ENCODE peak calls at places on chromosomes 12 and 14, in four cellular contexts. One of them, this sample, is unnamed.

GRCh38 chr14:104977008-104977680 is 1.0 kb downstream of the AHNAK2 start:
- DNase-seq in K562: no peak
- DNase-seq in GM12878: no peak
- DNase-seq in GM12891: no peak
- DNase-seq in this sample: no peak

GRCh38 chr12:117408161-117408791 is 46.9 kb upstream of the NOS1 start:
- DNase-seq in K562: no peak
- DNase-seq in GM12891: no peak
- DNase-seq in GM12878: no peak
- DNase-seq in this sample: no peak

GRCh38 chr12:104957388-104958008 is 592 bp downstream of the SLC41A2 start:
- DNase-seq in GM12891: peak; percentile 13
- DNase-seq in GM12878: no peak
- DNase-seq in K562: no peak
- DNase-seq in this sample: no peak

GRCh38 chr14:36662543-36663403 is 1.1 kb downstream of the PAX9 start:
- DNase-seq in GM12878: no peak
- DNase-seq in GM12891: no peak
- DNase-seq in K562: peak; percentile 14
- DNase-seq in this sample: no peak

GRCh38 chr14:24274101-24274543 is 2.7 kb upstream of the RABGGTA start:
- DNase-seq in GM12891: peak; percentile 55
- DNase-seq in GM12878: peak; percentile 93
- DNase-seq in K562: no peak
- DNase-seq in this sample: peak; percentile 68

GRCh38 chr12:41706376-41706775 is 438.3 kb downstream of the GXYLT1 start:
- DNase-seq in GM12891: no peak
- DNase-seq in K562: no peak
- DNase-seq in GM12878: no peak
- DNase-seq in this sample: no peak

GRCh38 chr12:15599266-15600037 is 189.7 kb downstream of the EPS8 start:
- DNase-seq in GM12891: no peak
- DNase-seq in GM12878: no peak
- DNase-seq in K562: no peak
- DNase-seq in this sample: no peak

GRCh38 chr12:25130741-25131188 is 64.2 kb downstream of the DNAI7 start:
- DNase-seq in GM12878: no peak
- DNase-seq in K562: peak; percentile 26
- DNase-seq in GM12891: no peak
- DNase-seq in this sample: no peak

GRCh38 chr12:9999016-9999415 is at the start of gene CLEC1B:
- DNase-seq in K562: no peak
- DNase-seq in GM12878: no peak
- DNase-seq in GM12891: no peak
- DNase-seq in this sample: no peak

GRCh38 chr14:91854327-91854934 is 12.9 kb downstream of the TC2N start:
- DNase-seq in GM12891: no peak
- DNase-seq in K562: no peak
- DNase-seq in GM12878: no peak
- DNase-seq in this sample: no peak

GRCh38 chr14:25882899-25883298 is 714.9 kb downstream of the NOVA1 start:
- DNase-seq in GM12891: no peak
- DNase-seq in K562: no peak
- DNase-seq in GM12878: no peak
- DNase-seq in this sample: no peak

GRCh38 chr12:68904351-68904982 is 28.5 kb downstream of the CPM start:
- DNase-seq in GM12878: no peak
- DNase-seq in K562: no peak
- DNase-seq in GM12891: no peak
- DNase-seq in this sample: peak; percentile 23

GRCh38 chr12:83015390-83016225 is 328.9 kb downstream of the TMTC2 start:
- DNase-seq in GM12891: no peak
- DNase-seq in K562: peak; percentile 12
- DNase-seq in GM12878: no peak
- DNase-seq in this sample: no peak

GRCh38 chr14:58428011-58428807 is 690 bp downstream of the KIAA0586 start:
- DNase-seq in K562: peak; percentile 24
- DNase-seq in GM12891: no peak
- DNase-seq in GM12878: no peak
- DNase-seq in this sample: peak; percentile 56

GRCh38 chr12:76199808-76200207 is 115.3 kb upstream of the NAP1L1 start:
- DNase-seq in GM12891: no peak
- DNase-seq in GM12878: no peak
- DNase-seq in K562: no peak
- DNase-seq in this sample: no peak

GRCh38 chr12:110245278-110245868 is 35.7 kb upstream of the ATP2A2 start:
- DNase-seq in GM12878: no peak
- DNase-seq in GM12891: no peak
- DNase-seq in K562: no peak
- DNase-seq in this sample: peak; percentile 45

GRCh38 chr12:10194160-10194559 is 15.3 kb downstream of the TMEM52B start:
- DNase-seq in GM12891: no peak
- DNase-seq in GM12878: no peak
- DNase-seq in K562: no peak
- DNase-seq in this sample: no peak

GRCh38 chr12:65952737-65953209 is 128.5 kb downstream of the HMGA2 start:
- DNase-seq in GM12891: no peak
- DNase-seq in K562: no peak
- DNase-seq in GM12878: no peak
- DNase-seq in this sample: no peak

GRCh38 chr14:72291908-72292688 is 359.9 kb downstream of the RGS6 start:
- DNase-seq in GM12891: peak; percentile 14
- DNase-seq in GM12878: peak; percentile 31
- DNase-seq in K562: peak; percentile 20
- DNase-seq in this sample: no peak

GRCh38 chr14:29805415-29806123 is 122.1 kb downstream of the PRKD1 start:
- DNase-seq in K562: no peak
- DNase-seq in GM12878: no peak
- DNase-seq in GM12891: no peak
- DNase-seq in this sample: no peak

GRCh38 chr12:111434680-111435338 is 29.1 kb downstream of the SH2B3 start:
- DNase-seq in GM12891: no peak
- DNase-seq in GM12878: peak; percentile 84
- DNase-seq in K562: no peak
- DNase-seq in this sample: no peak

GRCh38 chr12:40312982-40313576 is 88.3 kb downstream of the LRRK2 start:
- DNase-seq in GM12878: no peak
- DNase-seq in K562: no peak
- DNase-seq in GM12891: no peak
- DNase-seq in this sample: no peak

GRCh38 chr12:110088936-110089335 is 35.2 kb upstream of the IFT81 start:
- DNase-seq in K562: no peak
- DNase-seq in GM12891: no peak
- DNase-seq in GM12878: no peak
- DNase-seq in this sample: no peak

GRCh38 chr14:42192659-42193425 is 586.2 kb downstream of the LRFN5 start:
- DNase-seq in GM12878: no peak
- DNase-seq in K562: no peak
- DNase-seq in GM12891: no peak
- DNase-seq in this sample: no peak

GRCh38 chr12:77696183-77696582 is 134.5 kb upstream of the NAV3 start:
- DNase-seq in GM12891: no peak
- DNase-seq in GM12878: no peak
- DNase-seq in K562: no peak
- DNase-seq in this sample: no peak

GRCh38 chr12:14249368-14249767 is 116.1 kb upstream of the ATF7IP start:
- DNase-seq in GM12878: no peak
- DNase-seq in GM12891: no peak
- DNase-seq in K562: no peak
- DNase-seq in this sample: no peak

GRCh38 chr14:102184678-102185040 is 45.0 kb downstream of the WDR20 start:
- DNase-seq in GM12878: no peak
- DNase-seq in GM12891: no peak
- DNase-seq in K562: no peak
- DNase-seq in this sample: no peak

GRCh38 chr12:132359551-132359950 is 30.2 kb upstream of the GALNT9 start:
- DNase-seq in GM12878: no peak
- DNase-seq in K562: no peak
- DNase-seq in GM12891: no peak
- DNase-seq in this sample: no peak

GRCh38 chr12:46556820-46557524 is 184.4 kb upstream of the SLC38A2 start:
- DNase-seq in GM12891: no peak
- DNase-seq in GM12878: no peak
- DNase-seq in K562: no peak
- DNase-seq in this sample: no peak

GRCh38 chr12:46367351-46368029 is 5.1 kb downstream of the SLC38A2 start:
- DNase-seq in K562: no peak
- DNase-seq in GM12891: no peak
- DNase-seq in GM12878: no peak
- DNase-seq in this sample: no peak

GRCh38 chr12:32362892-32363291 is 36.5 kb upstream of the FGD4 start:
- DNase-seq in K562: no peak
- DNase-seq in GM12878: no peak
- DNase-seq in GM12891: no peak
- DNase-seq in this sample: no peak
- TF ChIP-seq SPI1 in K562: no peak
- TF ChIP-seq SPI1 in GM12878: no peak
- TF ChIP-seq SPI1 in GM12891: no peak
- TF ChIP-seq SPI1 in this sample: no peak

DNA sequence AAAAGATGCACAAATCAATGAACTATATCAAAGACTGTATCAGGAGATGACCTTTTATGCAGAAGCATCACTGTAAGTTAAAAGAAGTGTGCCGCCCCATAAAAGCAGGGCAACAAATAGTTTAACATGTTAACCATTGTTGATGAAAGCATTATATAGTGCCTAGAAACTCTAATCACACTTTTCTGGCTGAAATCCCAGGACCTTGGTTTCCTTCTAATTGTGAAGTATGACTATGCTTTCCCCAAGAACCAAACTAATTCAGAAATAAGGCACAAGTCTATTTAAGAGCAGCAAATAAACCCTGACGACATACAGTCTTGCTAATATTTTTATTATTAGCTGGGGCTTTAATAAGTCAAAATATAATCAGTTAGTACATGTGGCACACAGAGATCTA is 21.7 kb downstream of the RACGAP1 start:
- DNase-seq in K562: no peak
- DNase-seq in GM12891: no peak
- DNase-seq in GM12878: no peak
- DNase-seq in this sample: no peak
- TF ChIP-seq SPI1 in K562: no peak
- TF ChIP-seq SPI1 in GM12891: no peak
- TF ChIP-seq SPI1 in GM12878: no peak
- TF ChIP-seq SPI1 in this sample: no peak

GRCh38 chr12:19692566-19692965 is 253.3 kb downstream of the AEBP2 start:
- DNase-seq in GM12891: no peak
- DNase-seq in K562: no peak
- DNase-seq in GM12878: no peak
- DNase-seq in this sample: no peak

GRCh38 chr12:19694627-19695026 is 255.3 kb downstream of the AEBP2 start:
- DNase-seq in K562: no peak
- DNase-seq in GM12878: no peak
- DNase-seq in GM12891: no peak
- DNase-seq in this sample: peak; percentile 77

GRCh38 chr12:19689801-19690472 is 250.6 kb downstream of the AEBP2 start:
- DNase-seq in K562: no peak
- DNase-seq in GM12891: no peak
- DNase-seq in GM12878: no peak
- DNase-seq in this sample: no peak

GRCh38 chr12:19689226-19689625 is 249.9 kb downstream of the AEBP2 start:
- DNase-seq in GM12878: no peak
- DNase-seq in K562: no peak
- DNase-seq in GM12891: no peak
- DNase-seq in this sample: no peak

GRCh38 chr12:19692091-19692490 is 252.8 kb downstream of the AEBP2 start:
- DNase-seq in GM12891: no peak
- DNase-seq in K562: no peak
- DNase-seq in GM12878: no peak
- DNase-seq in this sample: no peak
- TF ChIP-seq SPI1 in GM12891: no peak
- TF ChIP-seq SPI1 in K562: no peak
- TF ChIP-seq SPI1 in GM12878: no peak
- TF ChIP-seq SPI1 in this sample: no peak

GRCh38 chr12:101852998-101853397 is 22.2 kb upstream of the GNPTAB start:
- DNase-seq in GM12891: no peak
- DNase-seq in GM12878: no peak
- DNase-seq in K562: no peak
- DNase-seq in this sample: no peak
- TF ChIP-seq SPI1 in GM12891: no peak
- TF ChIP-seq SPI1 in GM12878: no peak
- TF ChIP-seq SPI1 in K562: no peak
- TF ChIP-seq SPI1 in this sample: no peak